ENCODE peak calls at places on chromosomes 12 and 14, in six cellular contexts. Y, D, Z, T, S and L are unnamed samples.

GRCh38 chr14:75422169-75422568 is 5.7 kb upstream of the JDP2 start:
- DNase-seq in Y (no peak), D (no peak), Z (peak), T (peak), S (peak), L (no peak)

GRCh38 chr12:42609605-42610004 is 20.1 kb upstream of the PRICKLE1 start:
- DNase-seq in Y (no peak), D (no peak), Z (no peak), T (peak), S (peak), L (no peak)

GRCh38 chr12:105705765-105706164 is 375.3 kb downstream of the C12orf75 start:
- DNase-seq in Y (no peak), D (no peak), Z (peak), T (peak), S (peak), L (peak)

GRCh38 chr12:19529933-19530630 is 90.8 kb downstream of the AEBP2 start:
- DNase-seq in Y (no peak), D (no peak), Z (no peak), T (peak), S (peak), L (no peak)

GRCh38 chr12:116662612-116663144 is 75.2 kb downstream of the SPRING1 start:
- DNase-seq in Y (no peak), D (no peak), Z (peak), T (peak), S (peak), L (no peak)

GRCh38 chr14:68279777-68280233 is 460.2 kb downstream of the RAD51B start:
- DNase-seq in Y (no peak), D (no peak), Z (no peak), T (no peak), S (no peak), L (no peak)

GRCh38 chr14:31283568-31284252 is 76.1 kb upstream of the HECTD1 start:
- DNase-seq in Y (no peak), D (no peak), Z (no peak), T (no peak), S (no peak), L (no peak)

GRCh38 chr12:92434607-92435025 is 268.2 kb upstream of the PLEKHG7 start:
- DNase-seq in Y (no peak), D (no peak), Z (no peak), T (no peak), S (no peak), L (no peak)

GRCh38 chr12:88310069-88310468 is 168.0 kb downstream of the TMTC3 start:
- DNase-seq in Y (no peak), D (no peak), Z (no peak), T (peak), S (peak), L (no peak)

GRCh38 chr12:11553871-11554533 is 95.5 kb upstream of the ETV6 start:
- DNase-seq in Y (no peak), D (peak), Z (peak), T (peak), S (peak), L (no peak)

GRCh38 chr12:3490848-3491382 is at the start of gene PRMT8:
- DNase-seq in Y (no peak), D (no peak), Z (no peak), T (peak), S (peak), L (no peak)

GRCh38 chr12:89373772-89374572 is 21.7 kb upstream of the DUSP6 start:
- DNase-seq in Y (no peak), D (no peak), Z (no peak), T (peak), S (peak), L (no peak)

GRCh38 chr14:31582286-31582691 is 21.1 kb downstream of the NUBPL start:
- DNase-seq in Y (no peak), D (no peak), Z (peak), T (peak), S (peak), L (no peak)

GRCh38 chr12:112017041-112017440 is 3.8 kb downstream of the ERP29 start:
- DNase-seq in Y (no peak), D (no peak), Z (no peak), T (no peak), S (no peak), L (no peak)

GRCh38 chr12:81337891-81338290 is 260.0 kb downstream of the ACSS3 start:
- DNase-seq in Y (no peak), D (no peak), Z (no peak), T (peak), S (no peak), L (no peak)

GRCh38 chr12:116539905-116540482 is 19.2 kb upstream of the MAP1LC3B2 start:
- DNase-seq in Y (no peak), D (no peak), Z (peak), T (peak), S (peak), L (no peak)

GRCh38 chr14:78673845-78674244 is 503.7 kb downstream of the NRXN3 start:
- DNase-seq in Y (no peak), D (no peak), Z (no peak), T (no peak), S (no peak), L (no peak)

GRCh38 chr12:74980510-74980909 is 229.1 kb downstream of the KCNC2 start:
- DNase-seq in Y (no peak), D (no peak), Z (no peak), T (peak), S (no peak), L (no peak)

GRCh38 chr12:71755146-71755892 is 656 bp downstream of the RAB21 start:
- DNase-seq in Y (no peak), D (peak), Z (no peak), T (peak), S (peak), L (no peak)

GRCh38 chr14:101491841-101492240 is 69.5 kb upstream of the DIO3 start:
- DNase-seq in Y (no peak), D (no peak), Z (no peak), T (no peak), S (no peak), L (peak)

GRCh38 chr12:107402041-107403022 is 283.3 kb upstream of the PWP1 start:
- DNase-seq in Y (no peak), D (peak), Z (no peak), T (peak), S (peak), L (no peak)

GRCh38 chr12:68158427-68158826 is 1.1 kb downstream of the IFNG start:
- DNase-seq in Y (no peak), D (no peak), Z (no peak), T (peak), S (no peak), L (no peak)

GRCh38 chr14:77290705-77291104 is 19.7 kb upstream of the NGB start:
- DNase-seq in Y (no peak), D (no peak), Z (peak), T (no peak), S (no peak), L (no peak)

GRCh38 chr14:80681651-80682050 is 259.9 kb downstream of the CEP128 start:
- DNase-seq in Y (no peak), D (no peak), Z (no peak), T (no peak), S (no peak), L (no peak)

GRCh38 chr12:6229823-6230222 is 29.6 kb downstream of the CD9 start:
- DNase-seq in Y (peak), D (no peak), Z (peak), T (peak), S (peak), L (peak)

GRCh38 chr14:67668559-67668958 is 5.9 kb downstream of the VTI1B start:
- DNase-seq in Y (no peak), D (no peak), Z (no peak), T (no peak), S (no peak), L (no peak)

GRCh38 chr12:46354111-46354798 is 18.3 kb downstream of the SLC38A2 start:
- DNase-seq in Y (no peak), D (no peak), Z (no peak), T (peak), S (no peak), L (no peak)

GRCh38 chr14:73239463-73240241 is 2.3 kb downstream of the PAPLN start:
- DNase-seq in Y (no peak), D (no peak), Z (no peak), T (peak), S (peak), L (peak)

GRCh38 chr14:20409226-20409625 is 4.1 kb downstream of the TEP1 start:
- DNase-seq in Y (no peak), D (no peak), Z (no peak), T (peak), S (no peak), L (no peak)

GRCh38 chr12:109910969-109911348 is 10.9 kb downstream of the TCHP start:
- DNase-seq in Y (peak), D (no peak), Z (no peak), T (peak), S (peak), L (peak)

GRCh38 chr12:96249196-96250118 is 55.3 kb downstream of the ELK3 start:
- DNase-seq in Y (no peak), D (no peak), Z (no peak), T (peak), S (peak), L (no peak)

GRCh38 chr12:70255311-70255710 is 12.1 kb downstream of the CNOT2 start:
- DNase-seq in Y (no peak), D (no peak), Z (no peak), T (peak), S (peak), L (no peak)

GRCh38 chr14:99066378-99066777 is 205.6 kb downstream of the BCL11B start:
- DNase-seq in Y (no peak), D (no peak), Z (no peak), T (no peak), S (no peak), L (no peak)

GRCh38 chr14:99063620-99064225 is 208.3 kb downstream of the BCL11B start:
- DNase-seq in Y (no peak), D (no peak), Z (no peak), T (no peak), S (no peak), L (no peak)

GRCh38 chr14:99065551-99065950 is 206.4 kb downstream of the BCL11B start:
- DNase-seq in Y (no peak), D (no peak), Z (no peak), T (no peak), S (no peak), L (no peak)

GRCh38 chr14:99062772-99063418 is 209.1 kb downstream of the BCL11B start:
- DNase-seq in Y (no peak), D (no peak), Z (no peak), T (no peak), S (no peak), L (no peak)

DNA sequence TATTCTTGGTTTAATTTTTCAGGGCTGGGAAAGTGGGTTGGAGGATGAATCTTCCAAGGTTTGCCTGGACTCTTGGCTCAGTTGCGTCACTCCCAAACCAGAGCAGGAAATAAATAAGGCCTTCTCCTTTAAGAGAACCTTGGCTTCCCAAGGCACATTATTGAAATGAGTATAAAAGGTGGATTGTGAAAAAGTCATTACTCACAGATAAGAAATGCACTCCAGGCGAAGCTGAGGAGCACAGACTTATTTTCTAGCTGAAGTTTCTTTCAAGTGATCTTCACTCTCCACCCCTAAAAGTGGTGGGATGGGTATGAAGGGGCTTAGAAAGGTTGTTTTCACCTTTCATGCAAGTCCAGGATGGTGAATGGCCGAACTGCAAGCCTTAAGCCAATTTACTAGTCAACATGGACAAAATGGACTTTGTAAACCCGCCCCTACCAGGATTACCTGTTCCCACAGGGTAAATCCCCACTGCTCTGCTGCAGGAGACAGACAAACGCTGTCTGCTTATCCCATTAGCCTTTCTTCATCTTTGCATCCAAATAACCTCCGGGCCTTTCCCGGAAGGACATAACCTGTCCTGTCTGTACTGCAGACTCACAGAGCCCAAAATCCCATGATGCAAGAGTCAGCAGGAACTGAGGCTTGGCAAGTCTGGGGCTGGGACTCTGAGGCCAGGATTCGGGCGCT is 207.6 kb downstream of the BCL11B start:
- DNase-seq in Y (no peak), D (no peak), Z (no peak), T (peak), S (no peak), L (no peak)
- H3K27ac ChIP-seq in Y (no peak), D (no peak), Z (no peak), T (no peak), S (no peak), L (no peak)

DNA sequence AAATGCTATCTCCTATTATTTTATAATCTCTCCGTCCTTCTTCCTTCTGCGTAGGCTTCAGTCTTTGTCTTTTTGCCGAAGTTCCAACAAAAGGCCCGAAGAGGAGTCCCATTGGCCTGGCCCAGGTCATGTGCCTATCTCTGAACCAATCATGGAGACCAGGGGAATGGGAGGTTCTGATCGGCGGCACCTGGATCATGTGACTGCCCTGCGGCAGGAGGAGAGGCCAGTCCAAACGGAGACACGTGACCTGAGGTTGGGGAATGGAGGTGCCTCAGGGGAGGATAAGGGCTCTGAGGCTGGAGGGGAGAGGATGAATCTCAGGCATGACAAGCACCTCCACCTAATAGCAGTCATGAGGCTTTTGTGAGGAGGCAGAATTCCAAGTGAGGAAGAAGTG is 86.0 kb downstream of the AACS start:
- DNase-seq in Y (no peak), D (no peak), Z (no peak), T (no peak), S (no peak), L (no peak)
- H3K27ac ChIP-seq in Y (no peak), D (no peak), Z (no peak), T (no peak), S (no peak), L (no peak)

GRCh38 chr14:104746071-104746545 is 6.8 kb upstream of the SIVA1 start:
- DNase-seq in Y (peak), D (no peak), Z (no peak), T (no peak), S (no peak), L (no peak)

GRCh38 chr14:104749958-104750529 is 2.9 kb upstream of the SIVA1 start:
- DNase-seq in Y (peak), D (no peak), Z (no peak), T (peak), S (no peak), L (no peak)

GRCh38 chr14:104746951-104747481 is 5.9 kb upstream of the SIVA1 start:
- DNase-seq in Y (peak), D (no peak), Z (no peak), T (peak), S (peak), L (no peak)

GRCh38 chr14:104749111-104749649 is 3.8 kb upstream of the SIVA1 start:
- DNase-seq in Y (peak), D (no peak), Z (no peak), T (peak), S (peak), L (peak)

GRCh38 chr14:104747876-104748275 is 5.1 kb upstream of the SIVA1 start:
- DNase-seq in Y (peak), D (no peak), Z (no peak), T (no peak), S (no peak), L (no peak)
- H3K27ac ChIP-seq in Y (peak), D (no peak), Z (no peak), T (no peak), S (no peak), L (peak)

GRCh38 chr14:103549361-103550311 is 12.8 kb downstream of the BAG5 start:
- DNase-seq in Y (peak), D (no peak), Z (no peak), T (no peak), S (no peak), L (peak)

GRCh38 chr14:103548463-103549351 is 13.8 kb downstream of the BAG5 start:
- DNase-seq in Y (peak), D (no peak), Z (no peak), T (no peak), S (no peak), L (peak)

GRCh38 chr14:103551338-103551762 is 11.1 kb downstream of the BAG5 start:
- DNase-seq in Y (no peak), D (no peak), Z (no peak), T (peak), S (no peak), L (peak)

GRCh38 chr14:103552011-103552797 is 10.3 kb downstream of the BAG5 start:
- DNase-seq in Y (peak), D (no peak), Z (no peak), T (peak), S (no peak), L (peak)

DNA sequence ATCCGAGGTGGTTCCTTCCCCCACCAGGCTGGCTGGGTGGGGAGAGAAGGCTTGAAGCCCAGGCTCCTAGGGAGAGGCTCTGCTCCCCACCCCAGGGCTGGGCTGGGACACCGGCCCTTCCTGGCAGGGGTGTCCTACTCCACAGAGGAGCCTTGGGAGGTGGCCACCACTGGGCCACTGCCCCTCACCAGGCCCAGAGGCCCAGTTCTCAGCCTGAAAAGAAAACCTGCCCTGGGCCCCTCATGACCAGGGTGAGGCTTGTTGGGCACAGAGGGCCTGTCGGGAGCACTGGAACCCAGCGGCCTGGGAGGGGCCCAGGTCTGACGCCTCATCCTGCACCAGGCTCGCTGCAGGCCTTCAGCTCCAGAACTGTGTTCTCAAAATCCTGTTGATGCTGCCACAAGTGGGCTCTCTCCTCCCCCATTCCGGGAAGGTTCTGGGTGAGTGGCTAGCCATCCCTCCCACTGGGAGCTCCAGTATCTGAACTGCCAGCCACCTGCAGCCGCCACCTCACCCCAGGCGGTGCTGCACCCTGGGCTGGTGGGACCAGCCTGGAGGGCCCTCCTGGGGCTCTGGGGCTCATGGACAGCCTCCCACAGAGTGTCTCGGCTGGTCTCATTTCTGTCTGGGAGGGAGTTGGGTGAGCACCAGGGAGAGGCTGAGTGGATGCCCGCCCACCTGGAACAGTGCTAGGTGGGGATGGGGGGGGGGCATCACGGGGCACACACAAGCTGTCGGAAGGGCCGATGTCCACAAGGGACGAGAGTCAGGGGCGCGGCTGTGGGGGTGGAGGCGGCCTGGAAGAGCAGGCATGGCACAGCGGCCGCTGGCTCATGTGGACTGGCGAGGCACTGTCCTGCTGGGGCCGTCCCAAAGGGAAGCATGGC is 11.8 kb downstream of the BAG5 start:
- DNase-seq in Y (peak), D (no peak), Z (no peak), T (peak), S (no peak), L (peak)
- H3K27ac ChIP-seq in Y (no peak), D (no peak), Z (no peak), T (peak), S (peak), L (peak)

GRCh38 chr12:132633398-132633797 is 14.8 kb downstream of the P2RX2 start:
- DNase-seq in Y (no peak), D (no peak), Z (no peak), T (no peak), S (no peak), L (no peak)

GRCh38 chr12:132633901-132634300 is 15.3 kb downstream of the P2RX2 start:
- DNase-seq in Y (no peak), D (no peak), Z (no peak), T (no peak), S (no peak), L (no peak)

GRCh38 chr12:132637811-132638210 is 19.2 kb downstream of the P2RX2 start:
- DNase-seq in Y (no peak), D (no peak), Z (no peak), T (no peak), S (no peak), L (no peak)

GRCh38 chr12:132634411-132634990 is 15.9 kb downstream of the P2RX2 start:
- DNase-seq in Y (no peak), D (no peak), Z (no peak), T (no peak), S (no peak), L (peak)

DNA sequence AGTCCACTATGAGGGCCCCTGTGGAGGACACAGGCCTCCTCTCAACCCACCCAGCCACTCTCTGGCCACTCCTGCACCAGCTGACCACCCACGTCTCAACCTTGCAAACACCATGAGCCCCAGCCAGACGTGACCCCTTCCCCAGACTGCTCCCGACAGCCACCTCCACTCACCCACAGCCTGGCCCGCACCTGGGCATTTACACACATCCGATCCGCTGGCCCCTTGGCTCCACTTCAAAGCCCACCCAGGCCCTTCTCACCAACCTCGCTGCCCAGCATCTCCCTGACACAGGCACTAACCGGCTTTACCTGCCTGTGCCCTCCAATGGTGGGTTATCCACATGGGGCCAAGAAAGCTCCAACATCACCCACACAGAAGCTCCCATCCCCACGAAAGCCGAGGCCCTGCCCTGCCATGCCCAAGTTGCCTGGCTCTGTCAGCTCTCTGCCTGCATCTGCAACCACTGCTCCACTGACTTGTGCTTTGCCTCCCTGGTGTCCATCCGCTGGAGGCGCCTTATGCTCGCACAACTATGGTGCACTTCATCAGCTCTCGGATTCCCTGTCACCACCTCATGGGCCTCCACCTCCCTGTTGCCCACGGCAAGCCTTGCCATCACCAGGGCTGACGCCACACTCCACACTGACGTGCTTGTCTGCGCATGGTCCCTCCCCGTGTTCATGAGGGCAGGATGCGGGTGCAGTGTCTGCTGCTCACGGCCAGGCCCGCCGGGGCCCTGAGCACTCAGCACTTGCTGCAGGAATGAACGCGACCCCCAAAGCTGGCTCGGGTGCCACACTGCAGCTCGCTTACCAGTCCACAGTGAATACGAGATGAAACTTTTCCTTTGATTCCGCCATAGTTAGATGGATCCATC is 16.7 kb downstream of the P2RX2 start:
- DNase-seq in Y (no peak), D (no peak), Z (no peak), T (no peak), S (no peak), L (peak)
- H3K27ac ChIP-seq in Y (no peak), D (no peak), Z (no peak), T (no peak), S (no peak), L (no peak)